ENCODE peak calls at places on chromosomes 5 and 9, in seven cellular contexts. O is choroid plexus epithelial cell; J is cardiac muscle cell; F is activated naive CD4-positive, alpha-beta T cell treated with anti-CD3 and anti-CD28 coated beads for 36 hours; S is chondrocyte; B is amniotic stem cell; A is AG08396. P is an unnamed sample.

GRCh38 chr5:179137001-179137642 is 76.9 kb downstream of the ZNF354C start:
- DNase-seq in O (no peak), J (no peak), F (no peak), S (peak), B (no peak), A (no peak), P (no peak)

GRCh38 chr5:154087260-154087659 is 48.5 kb downstream of the MFAP3 start:
- DNase-seq in O (peak), J (no peak), F (no peak), S (no peak), B (no peak), A (no peak), P (no peak)

GRCh38 chr9:34332370-34332964 is 3.1 kb downstream of the NUDT2 start:
- DNase-seq in O (peak), J (peak), F (peak), S (no peak), B (no peak), A (peak), P (no peak)

GRCh38 chr5:78648359-78649219 is at the start of gene LHFPL2:
- DNase-seq in O (peak), J (peak), F (peak), S (no peak), B (peak), A (peak), P (peak)

GRCh38 chr5:178650214-178650613 is 23.4 kb upstream of the CLK4 start:
- DNase-seq in O (peak), J (no peak), F (no peak), S (no peak), B (no peak), A (no peak), P (no peak)

GRCh38 chr9:120985759-120986353 is 59.3 kb upstream of the TRAF1 start:
- DNase-seq in O (peak), J (peak), F (peak), S (no peak), B (peak), A (peak), P (no peak)

GRCh38 chr5:606061-606460 is 6.1 kb upstream of the CEP72 start:
- DNase-seq in O (no peak), J (no peak), F (no peak), S (peak), B (no peak), A (no peak), P (peak)

GRCh38 chr9:32590898-32591297 is 17.9 kb upstream of the NDUFB6 start:
- DNase-seq in O (no peak), J (no peak), F (no peak), S (no peak), B (no peak), A (no peak), P (no peak)

GRCh38 chr9:96514825-96515218 is 64.9 kb downstream of the HABP4 start:
- DNase-seq in O (no peak), J (no peak), F (no peak), S (no peak), B (no peak), A (no peak), P (no peak)

GRCh38 chr9:36765468-36766341 is 193.0 kb downstream of the MELK start:
- DNase-seq in O (peak), J (peak), F (peak), S (no peak), B (no peak), A (peak), P (no peak)

GRCh38 chr5:171336486-171337206 is 27.6 kb downstream of the TLX3 start:
- DNase-seq in O (peak), J (peak), F (peak), S (no peak), B (peak), A (peak), P (no peak)

GRCh38 chr9:106921341-106921899 is 58.5 kb downstream of the ZNF462 start:
- DNase-seq in O (peak), J (peak), F (peak), S (no peak), B (no peak), A (peak), P (no peak)

GRCh38 chr5:90909091-90909503 is 350.5 kb downstream of the ADGRV1 start:
- DNase-seq in O (peak), J (peak), F (no peak), S (no peak), B (no peak), A (no peak), P (no peak)

GRCh38 chr9:109313351-109313750 is 7.5 kb downstream of the EPB41L4B start:
- DNase-seq in O (no peak), J (no peak), F (no peak), S (no peak), B (no peak), A (no peak), P (no peak)

P was measured in coronary artery.